ENCODE peak calls at places on chromosome 19, in five cellular contexts. G, B, A, D and H are unnamed samples.

GRCh38 chr19:55345818-55346724 is 6.4 kb downstream of the KMT5C start:
- DNase-seq in G (no peak), B (peak; percentile 81), A (no peak), D (no peak), H (no peak)

GRCh38 chr19:34579281-34580054 is 97.5 kb downstream of the SCGB2B2 start:
- DNase-seq in G (no peak), B (no peak), A (no peak), D (no peak), H (no peak)

GRCh38 chr19:35744335-35744687 is 907 bp downstream of the U2AF1L4 start:
- DNase-seq in G (no peak), B (no peak), A (no peak), D (no peak), H (no peak)

GRCh38 chr19:5480427-5480836 is 25.2 kb downstream of the ZNRF4 start:
- DNase-seq in G (no peak), B (no peak), A (no peak), D (peak; percentile 44), H (no peak)

GRCh38 chr19:17755977-17756670 is 4.8 kb downstream of the FCHO1 start:
- DNase-seq in G (peak; percentile 87), B (no peak), A (no peak), D (peak; percentile 22), H (peak; percentile 73)

GRCh38 chr19:45139286-45140143 is 21.3 kb downstream of the NKPD1 start:
- DNase-seq in G (no peak), B (no peak), A (no peak), D (no peak), H (no peak)

GRCh38 chr19:1690570-1691307 is 38.3 kb upstream of the TCF3 start:
- DNase-seq in G (no peak), B (no peak), A (no peak), D (peak; percentile 51), H (peak; percentile 66)

GRCh38 chr19:33906578-33907335 is 110.1 kb downstream of the KCTD15 start:
- DNase-seq in G (no peak), B (no peak), A (no peak), D (no peak), H (peak; percentile 79)

GRCh38 chr19:35260694-35261304 is 8.0 kb upstream of the USF2 start:
- DNase-seq in G (peak; percentile 9), B (no peak), A (no peak), D (no peak), H (peak; percentile 41)

GRCh38 chr19:43812689-43813088 is 10.4 kb upstream of the LYPD5 start:
- DNase-seq in G (no peak), B (no peak), A (no peak), D (no peak), H (no peak)

GRCh38 chr19:21588202-21588601 is 82.8 kb downstream of the ZNF429 start:
- DNase-seq in G (no peak), B (no peak), A (no peak), D (no peak), H (peak; percentile 67)

GRCh38 chr19:53670345-53670744 is 38.5 kb downstream of the DPRX start:
- DNase-seq in G (no peak), B (no peak), A (no peak), D (no peak), H (no peak)

GRCh38 chr19:15453091-15453498 is 3.3 kb upstream of the WIZ start:
- DNase-seq in G (no peak), B (no peak), A (no peak), D (no peak), H (peak; percentile 68)

GRCh38 chr19:5585461-5586299 is 17.9 kb upstream of the TINCR start:
- DNase-seq in G (peak; percentile 20), B (peak; percentile 68), A (no peak), D (no peak), H (no peak)

GRCh38 chr19:6532244-6532999 is 1.6 kb downstream of the TNFSF9 start:
- DNase-seq in G (peak; percentile 58), B (no peak), A (peak; percentile 54), D (no peak), H (peak; percentile 29)

GRCh38 chr19:12611361-12611699 is 610 bp downstream of the ZNF791 start:
- DNase-seq in G (peak; percentile 36), B (peak; percentile 86), A (no peak), D (peak; percentile 81), H (peak; percentile 71)

GRCh38 chr19:50020481-50020880 is 4.7 kb downstream of the VRK3 start:
- DNase-seq in G (no peak), B (no peak), A (no peak), D (peak; percentile 40), H (no peak)

GRCh38 chr19:1446713-1447564 is 3.0 kb upstream of the APC2 start:
- DNase-seq in G (no peak), B (no peak), A (no peak), D (no peak), H (no peak)

GRCh38 chr19:53136432-53136831 is 3.7 kb upstream of the ZNF415 start:
- DNase-seq in G (no peak), B (no peak), A (no peak), D (no peak), H (no peak)

GRCh38 chr19:51354742-51355148 is 11.4 kb downstream of the ETFB start:
- DNase-seq in G (no peak), B (peak; percentile 27), A (no peak), D (no peak), H (no peak)

GRCh38 chr19:1245468-1245867 is 2.9 kb upstream of the MIDN start:
- DNase-seq in G (no peak), B (peak; percentile 88), A (no peak), D (no peak), H (no peak)

GRCh38 chr19:55600336-55601028 is 394 bp downstream of the ZNF524 start:
- DNase-seq in G (peak; percentile 73), B (no peak), A (no peak), D (no peak), H (no peak)

GRCh38 chr19:4456843-4457653 is 546 bp downstream of the UBXN6 start:
- DNase-seq in G (peak; percentile 58), B (peak; percentile 64), A (no peak), D (no peak), H (no peak)

GRCh38 chr19:37095859-37096258 is 17.6 kb downstream of the ZNF420 start:
- DNase-seq in G (no peak), B (no peak), A (no peak), D (no peak), H (no peak)

GRCh38 chr19:7864719-7865074 is 9.5 kb downstream of the PRR36 start:
- DNase-seq in G (no peak), B (no peak), A (no peak), D (no peak), H (no peak)

GRCh38 chr19:52520013-52520412 is 7.5 kb upstream of the ZNF808 start:
- DNase-seq in G (no peak), B (no peak), A (no peak), D (no peak), H (no peak)

GRCh38 chr19:43763473-43763939 is 8.7 kb upstream of the SMG9 start:
- DNase-seq in G (no peak), B (no peak), A (no peak), D (no peak), H (no peak)

GRCh38 chr19:4980087-4980486 is 11.2 kb downstream of the KDM4B start:
- DNase-seq in G (no peak), B (no peak), A (no peak), D (no peak), H (no peak)

GRCh38 chr19:4597278-4597974 is 37.9 kb upstream of the SEMA6B start:
- DNase-seq in G (no peak), B (no peak), A (no peak), D (no peak), H (no peak)

GRCh38 chr19:9883231-9883758 is 48.2 kb downstream of the PIN1 start:
- DNase-seq in G (no peak), B (no peak), A (no peak), D (peak; percentile 87), H (no peak)

GRCh38 chr19:372306-372890 is 27.8 kb upstream of the MIER2 start:
- DNase-seq in G (no peak), B (peak; percentile 78), A (no peak), D (no peak), H (no peak)

GRCh38 chr19:21143846-21144245 is 2.0 kb downstream of the ZNF431 start:
- DNase-seq in G (no peak), B (no peak), A (no peak), D (no peak), H (no peak)

GRCh38 chr19:48683349-48683748 is 10.5 kb upstream of the NTN5 start:
- DNase-seq in G (no peak), B (peak; percentile 78), A (peak; percentile 17), D (no peak), H (no peak)

DNA sequence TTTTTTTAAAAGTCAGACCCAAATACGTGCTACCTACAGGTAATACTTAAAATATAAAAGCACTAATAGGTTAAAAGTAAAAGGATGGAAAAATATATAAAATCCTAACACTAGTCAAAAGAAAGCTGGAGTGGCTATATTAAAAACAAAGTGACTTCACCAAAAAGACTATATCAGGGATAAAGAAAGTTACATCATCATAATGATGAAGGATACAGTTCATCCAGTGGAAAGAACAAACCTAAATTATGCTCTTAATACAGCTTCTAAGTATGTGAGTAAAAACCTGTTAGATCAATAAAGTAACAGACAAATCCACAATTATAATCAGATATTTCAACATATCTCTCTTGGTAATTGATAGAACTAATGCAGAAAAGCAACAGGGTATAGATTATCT is 1.1 kb upstream of the ZNF780B start:
- DNase-seq in G (no peak), B (no peak), A (no peak), D (no peak), H (no peak)
- H3K4me1 ChIP-seq in G (peaks cover 10% of the 10 kb centered on the region), B (peaks cover 10% of the 10 kb centered on the region), A (peaks cover 6% of the 10 kb centered on the region), D (peaks cover 3% of the 10 kb centered on the region), H (peaks cover 3% of the 10 kb centered on the region)

DNA sequence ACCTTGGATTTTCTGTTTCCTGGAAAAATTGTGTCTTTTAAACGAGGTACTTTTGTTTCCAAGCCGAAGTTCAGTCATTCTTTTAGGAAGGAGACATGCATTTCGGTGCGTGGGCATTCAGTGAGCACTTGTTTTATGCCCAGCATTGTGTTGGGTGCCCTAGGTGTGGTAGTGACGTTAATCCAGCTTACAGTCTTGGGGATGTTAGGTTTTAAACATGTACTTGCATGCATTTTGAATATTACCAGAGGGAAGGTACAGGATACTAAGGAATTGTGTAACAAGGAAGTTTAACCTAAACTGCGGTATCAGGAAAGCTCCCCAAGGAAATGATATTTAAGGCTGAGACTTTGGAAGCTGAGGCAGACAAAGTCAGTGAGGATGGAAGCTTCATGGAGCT is 66.3 kb downstream of the ARHGAP35 start:
- DNase-seq in G (no peak), B (no peak), A (no peak), D (no peak), H (no peak)
- H3K4me1 ChIP-seq in G (peaks cover 12% of the 10 kb centered on the region), B (peaks cover 83% of the 10 kb centered on the region), A (peaks cover 46% of the 10 kb centered on the region), D (peaks cover 57% of the 10 kb centered on the region), H (peaks cover 28% of the 10 kb centered on the region)

GRCh38 chr19:39397360-39398296 is 6.5 kb downstream of the MED29 start:
- DNase-seq in G (peak; percentile 95), B (peak; percentile 96), A (peak; percentile 82), D (peak; percentile 78), H (peak; percentile 83)
- H3K4me1 ChIP-seq in G (peaks cover 48% of the 10 kb centered on the region), B (peaks cover 26% of the 10 kb centered on the region), A (peaks cover 39% of the 10 kb centered on the region), D (peaks cover 30% of the 10 kb centered on the region), H (peaks cover 6% of the 10 kb centered on the region)

GRCh38 chr19:41320568-41320967 is 10.6 kb downstream of the CCDC97 start:
- DNase-seq in G (no peak), B (no peak), A (no peak), D (no peak), H (peak; percentile 10)

GRCh38 chr19:41321204-41321599 is 11.2 kb downstream of the CCDC97 start:
- DNase-seq in G (no peak), B (no peak), A (no peak), D (no peak), H (no peak)

GRCh38 chr19:41322451-41322850 is 12.5 kb downstream of the CCDC97 start:
- DNase-seq in G (no peak), B (peak; percentile 53), A (no peak), D (no peak), H (no peak)

GRCh38 chr19:41323023-41323422 is 13.1 kb downstream of the CCDC97 start:
- DNase-seq in G (no peak), B (peak; percentile 80), A (no peak), D (no peak), H (no peak)

GRCh38 chr19:41321600-41322270 is 11.8 kb downstream of the CCDC97 start:
- DNase-seq in G (no peak), B (peak; percentile 73), A (no peak), D (peak; percentile 41), H (no peak)
- H3K4me1 ChIP-seq in G (peaks cover 36% of the 10 kb centered on the region), B (peaks cover 40% of the 10 kb centered on the region), A (peaks cover under 1% of the 10 kb centered on the region), D (peaks cover 50% of the 10 kb centered on the region), H (no peaks in the 10 kb centered on the region)